ENCODE peak calls at places on chromosome 15, in ten cellular contexts. I is stimulated activated naive CD8-positive, alpha-beta T cell treated with anti-CD3 and anti-CD28 coated beads, Interleukin-15, Interleukin-2, amounts not matched to agents 100 U/mL and 50 U/mL, for 24 hours; N is COR-L47; C is NCI-H510A treated with DMSO at 0.1 percent for 48 hours; A is activated CD4-positive, alpha-beta T cell treated with anti-CD3 and anti-CD28 coated beads for 48 hours; T is activated naive CD4-positive, alpha-beta T cell; U is SK-N-SH; E is dorsolateral prefrontal cortex; P is CD8-positive, alpha-beta memory T cell; K is NCI-H1930. M is an unnamed sample.

GRCh38 chr15:101578443-101578894 is 73.7 kb downstream of the TM2D3 start:
- DNase-seq in P (no peak), E (peak; percentile 69), K (no peak), C (no peak), U (peak; percentile 61), A (peak; percentile 21), N (peak; percentile 11), I (peak; percentile 13), T (no peak), M (no peak)

GRCh38 chr15:93943607-93944006 is 287.8 kb upstream of the MCTP2 start:
- DNase-seq in P (no peak), E (no peak), N (no peak), I (no peak), C (peak; percentile 6), A (no peak), T (no peak), U (peak; percentile 9), K (no peak), M (no peak)

GRCh38 chr15:100764778-100765457 is 114.7 kb upstream of the ALDH1A3 start:
- DNase-seq in T (no peak), N (peak; percentile 54), A (no peak), P (no peak), U (peak; percentile 45), I (no peak), C (no peak), K (no peak), E (no peak), M (no peak)

GRCh38 chr15:99403597-99403996 is 152.3 kb downstream of the LRRC28 start:
- DNase-seq in C (no peak), P (no peak), A (no peak), N (no peak), I (no peak), K (no peak), E (no peak), U (peak; percentile 18), T (no peak), M (no peak)

GRCh38 chr15:99110093-99110492 is 5.2 kb downstream of the SYNM start:
- DNase-seq in E (no peak), P (no peak), U (no peak), C (no peak), T (no peak), I (no peak), K (no peak), A (no peak), N (no peak), M (no peak)

GRCh38 chr15:83061680-83062079 is 5.4 kb downstream of the BTBD1 start:
- DNase-seq in P (no peak), I (no peak), K (no peak), T (no peak), C (no peak), A (no peak), E (no peak), N (no peak), U (no peak), M (no peak)

GRCh38 chr15:86165263-86166204 is 85.9 kb downstream of the AGBL1 start:
- DNase-seq in U (peak; percentile 5), N (no peak), K (no peak), C (no peak), A (no peak), I (no peak), E (no peak), T (no peak), P (no peak), M (no peak)

GRCh38 chr15:49627407-49627877 is 6.6 kb downstream of the DTWD1 start:
- DNase-seq in A (no peak), I (no peak), K (no peak), N (no peak), P (no peak), C (no peak), E (no peak), T (no peak), U (no peak), M (no peak)

GRCh38 chr15:55796321-55796965 is 53.5 kb upstream of the PRTG start:
- DNase-seq in I (no peak), P (no peak), K (no peak), E (no peak), T (no peak), U (no peak), N (peak; percentile 6), A (no peak), C (no peak), M (no peak)

GRCh38 chr15:67480741-67481140 is 40.2 kb upstream of the C15orf61 start:
- DNase-seq in I (no peak), N (no peak), K (no peak), E (no peak), C (no peak), A (no peak), U (no peak), P (no peak), T (no peak), M (no peak)

GRCh38 chr15:60555291-60555690 is 76.3 kb upstream of the ICE2 start:
- DNase-seq in E (no peak), U (no peak), T (no peak), I (no peak), C (no peak), A (no peak), N (peak; percentile 66), K (no peak), P (no peak), M (no peak)